ENCODE peak calls at places on chromosomes 6 and 20, in four cellular contexts. One of them, this sample, is unnamed. For H3K27me3, the result is how much of the 10 kb centered on the place peaks cover.

GRCh38 chr20:3901028-3901746 is 12.0 kb downstream of the PANK2 start:
- DNase-seq in heart left ventricle: no peak
- DNase-seq in sigmoid colon: no peak
- DNase-seq in adrenal gland: no peak
- DNase-seq in this sample: no peak

GRCh38 chr6:144158133-144158532 is 7.8 kb downstream of the STX11 start:
- DNase-seq in heart left ventricle: peak
- DNase-seq in sigmoid colon: no peak
- DNase-seq in adrenal gland: peak
- DNase-seq in this sample: peak

GRCh38 chr20:34834459-34834893 is 9.0 kb upstream of the NCOA6 start:
- DNase-seq in heart left ventricle: no peak
- DNase-seq in sigmoid colon: no peak
- DNase-seq in adrenal gland: no peak
- DNase-seq in this sample: no peak

GRCh38 chr6:31727717-31728671 is 1.1 kb downstream of the DDAH2 start:
- DNase-seq in heart left ventricle: no peak
- DNase-seq in sigmoid colon: peak
- DNase-seq in adrenal gland: no peak
- DNase-seq in this sample: no peak

GRCh38 chr6:162178266-162178665 is 549.3 kb downstream of the PRKN start:
- DNase-seq in heart left ventricle: no peak
- DNase-seq in sigmoid colon: no peak
- DNase-seq in adrenal gland: no peak
- DNase-seq in this sample: no peak

GRCh38 chr6:40543776-40544175 is 43.4 kb downstream of the LRFN2 start:
- DNase-seq in heart left ventricle: no peak
- DNase-seq in sigmoid colon: peak
- DNase-seq in adrenal gland: no peak
- DNase-seq in this sample: no peak

GRCh38 chr6:110398778-110399177 is 16.6 kb downstream of the DDO start:
- DNase-seq in heart left ventricle: no peak
- DNase-seq in sigmoid colon: no peak
- DNase-seq in adrenal gland: no peak
- DNase-seq in this sample: no peak

GRCh38 chr6:151624900-151625536 is 131.2 kb downstream of the CCDC170 start:
- DNase-seq in heart left ventricle: no peak
- DNase-seq in sigmoid colon: no peak
- DNase-seq in adrenal gland: no peak
- DNase-seq in this sample: no peak

GRCh38 chr6:87155920-87156600 is 695 bp downstream of the ZNF292 start:
- DNase-seq in heart left ventricle: peak
- DNase-seq in sigmoid colon: peak
- DNase-seq in adrenal gland: peak
- DNase-seq in this sample: peak

GRCh38 chr20:63475209-63475608 is 2.8 kb upstream of the KCNQ2 start:
- DNase-seq in heart left ventricle: no peak
- DNase-seq in sigmoid colon: no peak
- DNase-seq in adrenal gland: peak
- DNase-seq in this sample: no peak
- H3K27me3 ChIP-seq in heart left ventricle: half or more
- H3K27me3 ChIP-seq in sigmoid colon: half or more
- H3K27me3 ChIP-seq in adrenal gland: half or more
- H3K27me3 ChIP-seq in this sample: under half

GRCh38 chr20:9574182-9574581 is 59.8 kb downstream of the LAMP5 start:
- DNase-seq in heart left ventricle: no peak
- DNase-seq in sigmoid colon: no peak
- DNase-seq in adrenal gland: no peak
- DNase-seq in this sample: no peak
- TF ChIP-seq POLR2A in heart left ventricle: no peak
- TF ChIP-seq POLR2A in sigmoid colon: no peak
- TF ChIP-seq POLR2A in adrenal gland: no peak
- TF ChIP-seq POLR2A in this sample: no peak

GRCh38 chr6:105990151-105990550 is 96.0 kb upstream of the PRDM1 start:
- DNase-seq in heart left ventricle: no peak
- DNase-seq in sigmoid colon: no peak
- DNase-seq in adrenal gland: no peak
- DNase-seq in this sample: no peak
- H3K27me3 ChIP-seq in heart left ventricle: half or more
- H3K27me3 ChIP-seq in sigmoid colon: half or more
- H3K27me3 ChIP-seq in adrenal gland: under half
- H3K27me3 ChIP-seq in this sample: under half

DNA sequence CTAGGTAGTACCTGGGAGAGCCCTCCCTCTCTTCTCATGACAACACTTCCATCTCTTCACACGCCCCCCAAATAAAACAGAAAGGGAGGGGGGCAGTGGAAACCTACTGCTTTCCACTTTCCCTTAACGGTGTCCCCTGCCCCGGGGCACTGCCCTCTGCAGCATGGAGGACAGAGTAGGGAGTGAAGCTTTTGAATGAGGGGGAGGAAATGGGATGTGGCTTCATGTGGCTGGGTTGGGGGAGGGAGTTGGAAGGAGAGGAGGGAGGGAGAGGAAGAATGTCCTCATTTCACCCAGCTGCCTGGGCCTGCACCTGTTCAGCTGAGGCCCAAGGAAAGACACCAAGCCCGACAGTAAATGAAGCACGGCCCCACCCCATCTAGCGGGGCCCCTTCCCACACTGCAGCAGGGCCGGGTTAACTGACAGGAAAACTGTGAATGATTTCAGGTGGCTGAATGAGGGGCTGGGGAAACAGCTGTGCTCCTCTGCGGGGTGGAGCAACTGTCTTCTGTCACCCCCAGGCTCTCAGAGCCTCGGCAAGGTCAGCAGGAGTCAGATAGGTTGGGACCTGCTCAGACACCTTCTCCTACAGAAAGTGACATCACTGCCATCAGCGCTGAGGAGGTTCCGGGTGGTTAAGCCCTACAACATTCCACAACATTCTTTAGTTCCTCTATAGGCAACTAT is 40.0 kb upstream of the TAF8 start:
- DNase-seq in heart left ventricle: peak
- DNase-seq in sigmoid colon: no peak
- DNase-seq in adrenal gland: no peak
- DNase-seq in this sample: no peak
- TF ChIP-seq POLR2A in heart left ventricle: no peak
- TF ChIP-seq POLR2A in sigmoid colon: no peak
- TF ChIP-seq POLR2A in adrenal gland: no peak
- TF ChIP-seq POLR2A in this sample: no peak